ENCODE peak calls at places on chromosomes 3 and 15, in six cellular contexts. E is activated B cell treated with CpG ODN at 0.5 μM for 24 hours, D is lower lobe of right lung, L is hepatocyte, C is OCI-LY7, N is H9. O is an unnamed sample.

GRCh38 chr3:147838650-147839049 is 429.5 kb downstream of the ZIC1 start:
- DNase-seq in E (no peak), D (no peak), L (peak), C (no peak), N (no peak), O (no peak)

GRCh38 chr3:184234224-184234623 is 4.8 kb downstream of the VWA5B2 start:
- DNase-seq in E (no peak), D (peak), L (peak), C (peak), N (no peak), O (no peak)

GRCh38 chr3:123113889-123114450 is 47.1 kb downstream of the PDIA5 start:
- DNase-seq in E (no peak), D (no peak), L (no peak), C (no peak), N (no peak), O (no peak)

GRCh38 chr15:56249080-56249479 is 5.4 kb upstream of the RFX7 start:
- DNase-seq in E (no peak), D (no peak), L (peak), C (peak), N (peak), O (no peak)

GRCh38 chr3:193974147-193974546 is 161.8 kb upstream of the HES1 start:
- DNase-seq in E (no peak), D (no peak), L (peak), C (no peak), N (no peak), O (no peak)

GRCh38 chr3:134496481-134497071 is 10.7 kb downstream of the CEP63 start:
- DNase-seq in E (no peak), D (no peak), L (no peak), C (no peak), N (no peak), O (no peak)

GRCh38 chr3:173770796-173771573 is 373.4 kb downstream of the NLGN1 start:
- DNase-seq in E (no peak), D (no peak), L (no peak), C (no peak), N (no peak), O (no peak)

GRCh38 chr3:29683306-29683993 is 402.6 kb downstream of the RBMS3 start:
- DNase-seq in E (no peak), D (no peak), L (peak), C (no peak), N (no peak), O (no peak)

GRCh38 chr3:165669967-165670366 is 167.3 kb downstream of the BCHE start:
- DNase-seq in E (no peak), D (no peak), L (no peak), C (no peak), N (no peak), O (no peak)

GRCh38 chr3:28244471-28244870 is 3.1 kb downstream of the CMC1 start:
- DNase-seq in E (no peak), D (peak), L (no peak), C (no peak), N (no peak), O (no peak)

GRCh38 chr3:45087155-45087554 is 59.0 kb downstream of the CDCP1 start:
- DNase-seq in E (no peak), D (no peak), L (no peak), C (no peak), N (no peak), O (no peak)

GRCh38 chr3:171563298-171563697 is 103.1 kb upstream of the TNIK start:
- DNase-seq in E (no peak), D (no peak), L (no peak), C (no peak), N (peak), O (no peak)

GRCh38 chr3:33144433-33144832 is 30.6 kb downstream of the CRTAP start:
- DNase-seq in E (no peak), D (no peak), L (no peak), C (peak), N (peak), O (no peak)

GRCh38 chr3:101676765-101677435 is at the start of gene ZBTB11:
- DNase-seq in E (peak), D (peak), L (peak), C (peak), N (peak), O (peak)

GRCh38 chr3:190697901-190698300 is 164.6 kb downstream of the GMNC start:
- DNase-seq in E (no peak), D (no peak), L (no peak), C (no peak), N (no peak), O (no peak)

GRCh38 chr3:132569580-132569979 is 27.5 kb upstream of the ACKR4 start:
- DNase-seq in E (no peak), D (no peak), L (no peak), C (no peak), N (no peak), O (no peak)

GRCh38 chr3:67196677-67197076 is 198.6 kb downstream of the KBTBD8 start:
- DNase-seq in E (no peak), D (no peak), L (no peak), C (no peak), N (no peak), O (no peak)

GRCh38 chr3:189149203-189149602 is 22.6 kb upstream of the TPRG1 start:
- DNase-seq in E (no peak), D (no peak), L (no peak), C (no peak), N (no peak), O (no peak)

GRCh38 chr3:45123841-45124269 is 22.3 kb downstream of the CDCP1 start:
- DNase-seq in E (no peak), D (no peak), L (peak), C (no peak), N (no peak), O (no peak)

GRCh38 chr3:52455283-52456168 is at the start of gene NISCH:
- DNase-seq in E (peak), D (peak), L (peak), C (peak), N (peak), O (peak)

GRCh38 chr3:133944641-133945441 is 49.2 kb upstream of the RAB6B start:
- DNase-seq in E (no peak), D (no peak), L (peak), C (no peak), N (no peak), O (no peak)

GRCh38 chr3:124780767-124781485 is 50.7 kb downstream of the UMPS start:
- DNase-seq in E (no peak), D (peak), L (peak), C (no peak), N (no peak), O (no peak)

GRCh38 chr15:70153948-70154439 is 56.3 kb upstream of the TLE3 start:
- DNase-seq in E (no peak), D (no peak), L (no peak), C (no peak), N (no peak), O (no peak)

GRCh38 chr15:89665449-89666146 is 10.3 kb upstream of the KIF7 start:
- DNase-seq in E (no peak), D (peak), L (peak), C (no peak), N (peak), O (peak)

GRCh38 chr3:153028336-153028735 is 133.7 kb upstream of the RAP2B start:
- DNase-seq in E (no peak), D (no peak), L (no peak), C (no peak), N (no peak), O (no peak)

GRCh38 chr3:120471643-120472042 is 20.9 kb upstream of the FSTL1 start:
- DNase-seq in E (no peak), D (no peak), L (no peak), C (no peak), N (no peak), O (no peak)

GRCh38 chr15:100596792-100597191 is 5.2 kb downstream of the LINS1 start:
- DNase-seq in E (no peak), D (peak), L (no peak), C (no peak), N (no peak), O (no peak)

GRCh38 chr3:52005571-52005986 is 9.9 kb upstream of the RPL29 start:
- DNase-seq in E (no peak), D (no peak), L (peak), C (no peak), N (peak), O (no peak)

GRCh38 chr3:129460572-129460971 is 20.5 kb downstream of the IFT122 start:
- DNase-seq in E (no peak), D (no peak), L (no peak), C (no peak), N (no peak), O (no peak)

GRCh38 chr3:155391583-155391982 is 98.1 kb upstream of the STRIT1 start:
- DNase-seq in E (no peak), D (no peak), L (no peak), C (no peak), N (no peak), O (no peak)

GRCh38 chr15:101288905-101289513 is 6.0 kb downstream of the SNRPA1 start:
- DNase-seq in E (no peak), D (no peak), L (peak), C (peak), N (no peak), O (no peak)

GRCh38 chr3:156416846-156417581 is 137.9 kb downstream of the SSR3 start:
- DNase-seq in E (no peak), D (no peak), L (no peak), C (no peak), N (no peak), O (no peak)

GRCh38 chr3:39146611-39147373 is 6.6 kb downstream of the CSRNP1 start:
- DNase-seq in E (no peak), D (peak), L (peak), C (peak), N (peak), O (no peak)

GRCh38 chr3:14243782-14244181 is 65.2 kb downstream of the LSM3 start:
- DNase-seq in E (no peak), D (no peak), L (no peak), C (no peak), N (no peak), O (no peak)

GRCh38 chr3:30662836-30663235 is 56.4 kb downstream of the TGFBR2 start:
- DNase-seq in E (no peak), D (no peak), L (no peak), C (no peak), N (no peak), O (no peak)

GRCh38 chr3:108420926-108421325 is 89.5 kb downstream of the MYH15 start:
- DNase-seq in E (no peak), D (no peak), L (no peak), C (no peak), N (no peak), O (no peak)

GRCh38 chr15:48096355-48096786 is 24.4 kb upstream of the SLC24A5 start:
- DNase-seq in E (no peak), D (no peak), L (no peak), C (no peak), N (no peak), O (no peak)
- TF ChIP-seq CTCF in E (no peak), D (no peak), L (no peak), C (no peak), N (no peak), O (no peak)

GRCh38 chr3:150843241-150843640 is 62.0 kb downstream of the MINDY4B start:
- DNase-seq in E (no peak), D (no peak), L (no peak), C (no peak), N (no peak), O (no peak)

GRCh38 chr3:150844484-150844883 is 60.8 kb downstream of the MINDY4B start:
- DNase-seq in E (no peak), D (no peak), L (no peak), C (no peak), N (no peak), O (no peak)

GRCh38 chr3:150840733-150841515 is 64.3 kb downstream of the MINDY4B start:
- DNase-seq in E (no peak), D (no peak), L (no peak), C (peak), N (peak), O (no peak)
- TF ChIP-seq CTCF in E (no peak), D (no peak), L (no peak), C (peak), N (peak), O (no peak)

DNA sequence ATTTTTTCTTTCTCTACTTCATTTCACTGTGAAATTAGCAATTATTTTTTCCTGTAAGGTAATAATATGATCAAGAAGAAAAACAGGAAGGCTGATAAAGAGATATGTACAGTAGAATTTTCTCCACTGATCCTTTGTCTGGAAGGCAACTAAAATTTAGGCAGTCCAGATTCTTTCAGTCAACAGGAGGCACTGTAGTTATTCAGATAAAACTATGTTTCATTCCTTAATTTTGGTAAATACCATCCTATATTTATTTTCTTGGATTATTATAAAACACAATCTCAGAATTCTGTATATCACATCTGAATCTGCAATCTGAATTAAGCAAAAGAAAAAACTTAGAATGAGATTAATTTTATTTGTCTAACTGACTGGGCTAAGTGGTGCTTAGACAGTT is 343.2 kb downstream of the LSAMP start:
- DNase-seq in E (no peak), D (no peak), L (no peak), C (no peak), N (no peak), O (no peak)
- TF ChIP-seq CTCF in E (no peak), D (no peak), L (no peak), C (no peak), N (peak), O (no peak)

GRCh38 chr3:160159806-160160205 is 65.4 kb upstream of the C3orf80 start:
- DNase-seq in E (no peak), D (no peak), L (no peak), C (no peak), N (no peak), O (no peak)

GRCh38 chr3:160162440-160162839 is 62.8 kb upstream of the C3orf80 start:
- DNase-seq in E (no peak), D (no peak), L (no peak), C (no peak), N (peak), O (no peak)

GRCh38 chr3:160159346-160159745 is 65.9 kb upstream of the C3orf80 start:
- DNase-seq in E (no peak), D (no peak), L (no peak), C (no peak), N (no peak), O (no peak)

GRCh38 chr3:160168290-160168689 is 56.9 kb upstream of the C3orf80 start:
- DNase-seq in E (no peak), D (no peak), L (no peak), C (no peak), N (no peak), O (no peak)

GRCh38 chr3:160163259-160163878 is 61.9 kb upstream of the C3orf80 start:
- DNase-seq in E (no peak), D (no peak), L (peak), C (peak), N (no peak), O (no peak)
- TF ChIP-seq CTCF in E (no peak), D (peak), L (peak), C (peak), N (peak), O (peak)

DNA sequence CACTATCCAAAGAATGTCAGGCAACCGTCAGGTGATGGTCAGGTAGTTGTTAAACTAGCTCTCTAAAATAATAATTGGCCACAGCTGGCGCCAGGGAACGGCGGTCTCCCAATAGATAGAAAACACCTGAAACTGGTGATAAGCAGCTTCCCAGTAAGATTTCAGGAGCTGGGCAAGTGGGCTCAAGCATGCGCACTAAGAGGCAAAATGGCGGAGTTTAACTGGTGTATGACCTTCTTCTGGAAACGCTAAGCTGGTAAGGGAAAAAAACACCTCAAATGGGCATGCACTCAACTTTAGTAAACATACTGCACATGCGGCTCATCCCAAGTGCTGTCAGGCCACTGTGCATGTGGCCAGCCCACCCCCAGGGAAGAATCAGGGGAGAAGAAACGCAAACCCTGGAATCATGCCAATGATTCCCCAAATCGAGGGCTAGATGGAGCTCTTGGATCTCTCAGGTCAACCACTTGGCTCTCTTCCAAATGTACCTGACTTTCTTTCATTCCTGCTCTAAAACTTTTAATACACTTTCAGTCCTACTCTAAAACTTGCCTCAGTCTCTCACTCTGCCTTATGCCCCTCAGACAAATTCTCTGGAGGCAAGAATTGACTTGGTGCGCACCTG is 195.0 kb downstream of the ZNF621 start:
- DNase-seq in E (no peak), D (no peak), L (peak), C (no peak), N (peak), O (no peak)
- TF ChIP-seq CTCF in E (no peak), D (peak), L (peak), C (peak), N (peak), O (peak)

DNA sequence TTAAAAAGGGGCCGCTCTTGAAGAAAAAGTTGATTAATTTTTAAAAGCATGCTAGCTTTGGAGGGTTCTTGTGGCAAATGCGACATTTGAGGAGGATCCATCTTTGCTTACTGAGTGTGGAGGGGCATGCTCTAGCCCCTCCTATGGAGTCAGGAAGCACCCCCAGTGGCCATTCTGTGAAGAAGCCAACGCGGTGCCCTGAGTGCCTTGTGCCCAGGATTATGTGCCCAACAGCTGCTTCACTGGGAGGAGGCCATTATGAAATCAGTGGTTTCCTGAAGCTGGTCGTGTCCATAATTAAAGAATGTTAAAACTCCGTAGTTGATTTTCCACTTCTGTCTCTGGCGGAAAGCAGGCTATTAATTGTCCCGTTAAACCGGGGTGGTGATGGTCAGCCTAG is 69.1 kb upstream of the TNFAIP8L3 start:
- DNase-seq in E (no peak), D (no peak), L (no peak), C (no peak), N (peak), O (no peak)
- TF ChIP-seq CTCF in E (no peak), D (no peak), L (no peak), C (no peak), N (peak), O (no peak)

GRCh38 chr3:186268616-186269448 is 93.2 kb downstream of the DGKG start:
- DNase-seq in E (no peak), D (no peak), L (no peak), C (no peak), N (peak), O (no peak)
- TF ChIP-seq CTCF in E (no peak), D (no peak), L (peak), C (peak), N (peak), O (peak)

GRCh38 chr15:69075467-69075866 is 61.0 kb downstream of the NOX5 start:
- DNase-seq in E (no peak), D (no peak), L (no peak), C (no peak), N (no peak), O (no peak)

GRCh38 chr15:69078638-69079037 is 64.1 kb downstream of the NOX5 start:
- DNase-seq in E (no peak), D (no peak), L (no peak), C (no peak), N (no peak), O (no peak)

GRCh38 chr15:69071265-69071664 is 56.8 kb downstream of the NOX5 start:
- DNase-seq in E (no peak), D (no peak), L (no peak), C (no peak), N (no peak), O (no peak)

GRCh38 chr15:69074843-69075224 is 60.3 kb downstream of the NOX5 start:
- DNase-seq in E (no peak), D (no peak), L (peak), C (no peak), N (no peak), O (no peak)

GRCh38 chr15:69074011-69074842 is 59.7 kb downstream of the NOX5 start:
- DNase-seq in E (no peak), D (peak), L (peak), C (no peak), N (peak), O (peak)
- TF ChIP-seq CTCF in E (no peak), D (no peak), L (peak), C (no peak), N (no peak), O (peak)